ENCODE peak calls at places on chromosomes 16 and 17, in six cellular contexts. One of them, this sample, is unnamed.

GRCh38 chr17:38550661-38551060 is 55.1 kb downstream of the SRCIN1 start:
- DNase-seq in adrenal gland: peak; percentile 94
- DNase-seq in Right ventricle myocardium superior: peak; percentile 67
- DNase-seq in anterior cingulate cortex: peak; percentile 27
- DNase-seq in posterior cingulate gyrus: peak; percentile 54
- DNase-seq in substantia nigra: peak; percentile 64
- DNase-seq in this sample: no peak

GRCh38 chr16:12319464-12320030 is 343.0 kb downstream of the SNX29 start:
- DNase-seq in adrenal gland: no peak
- DNase-seq in Right ventricle myocardium superior: no peak
- DNase-seq in anterior cingulate cortex: no peak
- DNase-seq in posterior cingulate gyrus: no peak
- DNase-seq in substantia nigra: no peak
- DNase-seq in this sample: no peak

GRCh38 chr16:27768651-27769270 is 218.8 kb downstream of the KATNIP start:
- DNase-seq in adrenal gland: no peak
- DNase-seq in Right ventricle myocardium superior: peak; percentile 13
- DNase-seq in anterior cingulate cortex: no peak
- DNase-seq in posterior cingulate gyrus: no peak
- DNase-seq in substantia nigra: no peak
- DNase-seq in this sample: no peak

GRCh38 chr16:79752421-79752820 is 151.9 kb upstream of the MAF start:
- DNase-seq in adrenal gland: no peak
- DNase-seq in Right ventricle myocardium superior: no peak
- DNase-seq in anterior cingulate cortex: no peak
- DNase-seq in posterior cingulate gyrus: no peak
- DNase-seq in substantia nigra: no peak
- DNase-seq in this sample: no peak

GRCh38 chr17:79082311-79083190 is 7.9 kb downstream of the ENGASE start:
- DNase-seq in adrenal gland: peak; percentile 88
- DNase-seq in Right ventricle myocardium superior: peak; percentile 65
- DNase-seq in anterior cingulate cortex: no peak
- DNase-seq in posterior cingulate gyrus: peak; percentile 55
- DNase-seq in substantia nigra: peak; percentile 39
- DNase-seq in this sample: no peak

GRCh38 chr16:87874639-87875472 is 5.5 kb upstream of the SLC7A5 start:
- DNase-seq in adrenal gland: no peak
- DNase-seq in Right ventricle myocardium superior: no peak
- DNase-seq in anterior cingulate cortex: no peak
- DNase-seq in posterior cingulate gyrus: no peak
- DNase-seq in substantia nigra: no peak
- DNase-seq in this sample: no peak

GRCh38 chr16:50152386-50152806 is 710 bp upstream of the TENT4B start:
- DNase-seq in adrenal gland: peak; percentile 79
- DNase-seq in Right ventricle myocardium superior: peak; percentile 66
- DNase-seq in anterior cingulate cortex: peak; percentile 19
- DNase-seq in posterior cingulate gyrus: peak; percentile 29
- DNase-seq in substantia nigra: peak; percentile 55
- DNase-seq in this sample: peak; percentile 54

GRCh38 chr17:6914711-6915110 is 81.1 kb upstream of the ALOX12 start:
- DNase-seq in adrenal gland: no peak
- DNase-seq in Right ventricle myocardium superior: no peak
- DNase-seq in anterior cingulate cortex: no peak
- DNase-seq in posterior cingulate gyrus: no peak
- DNase-seq in substantia nigra: no peak
- DNase-seq in this sample: no peak

GRCh38 chr17:489758-490329 is 137.2 kb upstream of the RPH3AL start:
- DNase-seq in adrenal gland: no peak
- DNase-seq in Right ventricle myocardium superior: peak; percentile 65
- DNase-seq in anterior cingulate cortex: no peak
- DNase-seq in posterior cingulate gyrus: no peak
- DNase-seq in substantia nigra: no peak
- DNase-seq in this sample: no peak

GRCh38 chr16:5925850-5926249 is 828.3 kb upstream of the EEF2KMT start:
- DNase-seq in adrenal gland: no peak
- DNase-seq in Right ventricle myocardium superior: no peak
- DNase-seq in anterior cingulate cortex: no peak
- DNase-seq in posterior cingulate gyrus: no peak
- DNase-seq in substantia nigra: no peak
- DNase-seq in this sample: no peak

GRCh38 chr17:7354262-7354781 is 634 bp upstream of the TMEM95 start:
- DNase-seq in adrenal gland: no peak
- DNase-seq in Right ventricle myocardium superior: no peak
- DNase-seq in anterior cingulate cortex: no peak
- DNase-seq in posterior cingulate gyrus: no peak
- DNase-seq in substantia nigra: no peak
- DNase-seq in this sample: no peak

GRCh38 chr16:85103096-85104079 is 8.9 kb downstream of the CIBAR2 start:
- DNase-seq in adrenal gland: no peak
- DNase-seq in Right ventricle myocardium superior: no peak
- DNase-seq in anterior cingulate cortex: no peak
- DNase-seq in posterior cingulate gyrus: no peak
- DNase-seq in substantia nigra: no peak
- DNase-seq in this sample: no peak

GRCh38 chr17:50198026-50198669 is 3.3 kb downstream of the COL1A1 start:
- DNase-seq in adrenal gland: peak; percentile 74
- DNase-seq in Right ventricle myocardium superior: peak; percentile 73
- DNase-seq in anterior cingulate cortex: no peak
- DNase-seq in posterior cingulate gyrus: peak; percentile 68
- DNase-seq in substantia nigra: peak; percentile 63
- DNase-seq in this sample: peak; percentile 6

GRCh38 chr16:48499822-48500440 is 110.0 kb downstream of the N4BP1 start:
- DNase-seq in adrenal gland: peak; percentile 80
- DNase-seq in Right ventricle myocardium superior: no peak
- DNase-seq in anterior cingulate cortex: no peak
- DNase-seq in posterior cingulate gyrus: peak; percentile 20
- DNase-seq in substantia nigra: no peak
- DNase-seq in this sample: no peak

GRCh38 chr16:74991593-74992403 is 6.9 kb upstream of the WDR59 start:
- DNase-seq in adrenal gland: peak; percentile 61
- DNase-seq in Right ventricle myocardium superior: no peak
- DNase-seq in anterior cingulate cortex: no peak
- DNase-seq in posterior cingulate gyrus: no peak
- DNase-seq in substantia nigra: no peak
- DNase-seq in this sample: no peak

GRCh38 chr16:87410958-87411357 is 18.8 kb downstream of the MAP1LC3B start:
- DNase-seq in adrenal gland: no peak
- DNase-seq in Right ventricle myocardium superior: no peak
- DNase-seq in anterior cingulate cortex: no peak
- DNase-seq in posterior cingulate gyrus: no peak
- DNase-seq in substantia nigra: no peak
- DNase-seq in this sample: no peak

GRCh38 chr17:62194401-62194800 is 129.3 kb upstream of the MED13 start:
- DNase-seq in adrenal gland: no peak
- DNase-seq in Right ventricle myocardium superior: no peak
- DNase-seq in anterior cingulate cortex: no peak
- DNase-seq in posterior cingulate gyrus: no peak
- DNase-seq in substantia nigra: no peak
- DNase-seq in this sample: no peak

GRCh38 chr17:17342242-17342945 is 39.2 kb downstream of the NT5M start:
- DNase-seq in adrenal gland: no peak
- DNase-seq in Right ventricle myocardium superior: peak; percentile 32
- DNase-seq in anterior cingulate cortex: no peak
- DNase-seq in posterior cingulate gyrus: no peak
- DNase-seq in substantia nigra: no peak
- DNase-seq in this sample: no peak

GRCh38 chr17:3012926-3013581 is 50.4 kb downstream of the OR1D5 start:
- DNase-seq in adrenal gland: peak; percentile 84
- DNase-seq in Right ventricle myocardium superior: peak; percentile 74
- DNase-seq in anterior cingulate cortex: no peak
- DNase-seq in posterior cingulate gyrus: peak; percentile 65
- DNase-seq in substantia nigra: peak; percentile 74
- DNase-seq in this sample: peak; percentile 34